ENCODE peak calls at places on chromosome 10, in six cellular contexts. G, E, I, M, S and N are unnamed samples.

GRCh38 chr10:79930267-79930666 is 18.6 kb downstream of the SFTPD start:
- DNase-seq in G (no peak), E (no peak), I (no peak), M (no peak), S (no peak), N (no peak)

GRCh38 chr10:124998624-124999291 is 56.8 kb downstream of the ZRANB1 start:
- DNase-seq in G (no peak), E (no peak), I (peak; percentile 57), M (no peak), S (no peak), N (no peak)

GRCh38 chr10:77452952-77453564 is 184.6 kb downstream of the KCNMA1 start:
- DNase-seq in G (no peak), E (no peak), I (no peak), M (no peak), S (no peak), N (no peak)

GRCh38 chr10:112832959-112833358 is 117.1 kb upstream of the TCF7L2 start:
- DNase-seq in G (no peak), E (no peak), I (no peak), M (no peak), S (no peak), N (no peak)

GRCh38 chr10:114697061-114697598 is 39.1 kb upstream of the ABLIM1 start:
- DNase-seq in G (peak; percentile 41), E (peak; percentile 37), I (no peak), M (no peak), S (no peak), N (no peak)

GRCh38 chr10:73251683-73252444 is 580 bp downstream of the MRPS16 start:
- DNase-seq in G (no peak), E (no peak), I (no peak), M (no peak), S (no peak), N (no peak)

GRCh38 chr10:123156091-123156490 is 1.9 kb downstream of the BUB3 start:
- DNase-seq in G (no peak), E (peak; percentile 53), I (no peak), M (no peak), S (no peak), N (peak; percentile 72)

GRCh38 chr10:81116990-81117389 is 579.3 kb downstream of the SH2D4B start:
- DNase-seq in G (no peak), E (no peak), I (no peak), M (no peak), S (no peak), N (no peak)

GRCh38 chr10:43892062-43892765 is 243.5 kb upstream of the ZNF32 start:
- DNase-seq in G (no peak), E (peak; percentile 50), I (peak; percentile 58), M (no peak), S (no peak), N (peak; percentile 41)

GRCh38 chr10:117132751-117133231 is 5.3 kb downstream of the VAX1 start:
- DNase-seq in G (no peak), E (no peak), I (no peak), M (no peak), S (no peak), N (no peak)

GRCh38 chr10:126519992-126520391 is 131.7 kb upstream of the ADAM12 start:
- DNase-seq in G (no peak), E (no peak), I (no peak), M (no peak), S (no peak), N (no peak)

GRCh38 chr10:127971101-127971946 is 64.4 kb downstream of the PTPRE start:
- DNase-seq in G (no peak), E (no peak), I (no peak), M (no peak), S (no peak), N (no peak)

GRCh38 chr10:58512470-58513188 is at the start of gene BICC1:
- DNase-seq in G (peak; percentile 63), E (peak; percentile 38), I (peak; percentile 59), M (peak; percentile 16), S (no peak), N (peak; percentile 58)

GRCh38 chr10:103584216-103585010 is 90.9 kb downstream of the NEURL1 start:
- DNase-seq in G (no peak), E (no peak), I (no peak), M (no peak), S (no peak), N (no peak)

GRCh38 chr10:29585488-29585976 is 49.2 kb downstream of the SVIL start:
- DNase-seq in G (peak; percentile 45), E (peak; percentile 28), I (no peak), M (no peak), S (no peak), N (no peak)

GRCh38 chr10:72943498-72944234 is 10.9 kb downstream of the PLA2G12B start:
- DNase-seq in G (no peak), E (no peak), I (no peak), M (no peak), S (no peak), N (no peak)

GRCh38 chr10:4501306-4501705 is 324.7 kb upstream of the AKR1E2 start:
- DNase-seq in G (peak; percentile 7), E (peak; percentile 32), I (no peak), M (no peak), S (no peak), N (peak; percentile 35)

GRCh38 chr10:62426600-62426999 is 52.4 kb downstream of the ZNF365 start:
- DNase-seq in G (no peak), E (no peak), I (no peak), M (no peak), S (no peak), N (no peak)

GRCh38 chr10:50561266-50561665 is 62.5 kb downstream of the SGMS1 start:
- DNase-seq in G (peak; percentile 88), E (peak; percentile 97), I (no peak), M (no peak), S (peak; percentile 92), N (peak; percentile 96)

GRCh38 chr10:97574374-97575100 is 2.0 kb downstream of the ANKRD2 start:
- DNase-seq in G (peak; percentile 58), E (peak; percentile 42), I (peak; percentile 74), M (peak; percentile 83), S (peak; percentile 27), N (peak; percentile 72)

GRCh38 chr10:49803988-49804387 is 41.9 kb upstream of the OGDHL start:
- DNase-seq in G (no peak), E (no peak), I (no peak), M (no peak), S (no peak), N (peak; percentile 10)

GRCh38 chr10:15744217-15744865 is 24.6 kb upstream of the ITGA8 start:
- DNase-seq in G (peak; percentile 48), E (peak; percentile 56), I (no peak), M (peak; percentile 4), S (peak; percentile 47), N (peak; percentile 68)

GRCh38 chr10:28738200-28738599 is 60.9 kb downstream of the BAMBI start:
- DNase-seq in G (no peak), E (no peak), I (no peak), M (no peak), S (no peak), N (no peak)